ENCODE peak calls at places on chromosome 17, in four cellular contexts. One of them, this sample, is unnamed.

GRCh38 chr17:56835259-56835575 is 1.3 kb downstream of the DGKE start:
- DNase-seq in A549: no peak
- DNase-seq in HT1080: no peak
- DNase-seq in stimulated activated CD4-positive, alpha-beta T cell treated with anti-CD3 and anti-CD28 coated beads, Interleukin-4, amount 100 ng/mL, for 4 hours: no peak
- DNase-seq in this sample: no peak

GRCh38 chr17:82331345-82331939 is 2.1 kb downstream of the SECTM1 start:
- DNase-seq in HT1080: no peak
- DNase-seq in stimulated activated CD4-positive, alpha-beta T cell treated with anti-CD3 and anti-CD28 coated beads, Interleukin-4, amount 100 ng/mL, for 4 hours: no peak
- DNase-seq in A549: no peak
- DNase-seq in this sample: no peak

GRCh38 chr17:80512233-80512632 is 32.4 kb upstream of the RPTOR start:
- DNase-seq in A549: peak; percentile 43
- DNase-seq in HT1080: peak; percentile 66
- DNase-seq in stimulated activated CD4-positive, alpha-beta T cell treated with anti-CD3 and anti-CD28 coated beads, Interleukin-4, amount 100 ng/mL, for 4 hours: no peak
- DNase-seq in this sample: no peak

GRCh38 chr17:7217113-7217987 is 2.3 kb downstream of the DLG4 start:
- DNase-seq in stimulated activated CD4-positive, alpha-beta T cell treated with anti-CD3 and anti-CD28 coated beads, Interleukin-4, amount 100 ng/mL, for 4 hours: no peak
- DNase-seq in A549: peak; percentile 76
- DNase-seq in HT1080: no peak
- DNase-seq in this sample: no peak

GRCh38 chr17:65190467-65191095 is 53.4 kb downstream of the RGS9 start:
- DNase-seq in A549: no peak
- DNase-seq in HT1080: peak; percentile 48
- DNase-seq in stimulated activated CD4-positive, alpha-beta T cell treated with anti-CD3 and anti-CD28 coated beads, Interleukin-4, amount 100 ng/mL, for 4 hours: no peak
- DNase-seq in this sample: no peak

GRCh38 chr17:81551458-81552243 is 502 bp downstream of the FAAP100 start:
- DNase-seq in A549: peak; percentile 46
- DNase-seq in stimulated activated CD4-positive, alpha-beta T cell treated with anti-CD3 and anti-CD28 coated beads, Interleukin-4, amount 100 ng/mL, for 4 hours: no peak
- DNase-seq in HT1080: no peak
- DNase-seq in this sample: no peak

GRCh38 chr17:383771-384621 is 31.4 kb upstream of the RPH3AL start:
- DNase-seq in A549: no peak
- DNase-seq in stimulated activated CD4-positive, alpha-beta T cell treated with anti-CD3 and anti-CD28 coated beads, Interleukin-4, amount 100 ng/mL, for 4 hours: no peak
- DNase-seq in HT1080: no peak
- DNase-seq in this sample: no peak

GRCh38 chr17:46863383-46864121 is 12.2 kb downstream of the WNT9B start:
- DNase-seq in stimulated activated CD4-positive, alpha-beta T cell treated with anti-CD3 and anti-CD28 coated beads, Interleukin-4, amount 100 ng/mL, for 4 hours: no peak
- DNase-seq in HT1080: no peak
- DNase-seq in A549: no peak
- DNase-seq in this sample: no peak

GRCh38 chr17:20218231-20218630 is 209.1 kb downstream of the SPECC1 start:
- DNase-seq in stimulated activated CD4-positive, alpha-beta T cell treated with anti-CD3 and anti-CD28 coated beads, Interleukin-4, amount 100 ng/mL, for 4 hours: no peak
- DNase-seq in HT1080: no peak
- DNase-seq in A549: no peak
- DNase-seq in this sample: no peak

GRCh38 chr17:35315283-35315682 is 58.1 kb downstream of the SLFN11 start:
- DNase-seq in HT1080: peak; percentile 88
- DNase-seq in A549: peak; percentile 20
- DNase-seq in stimulated activated CD4-positive, alpha-beta T cell treated with anti-CD3 and anti-CD28 coated beads, Interleukin-4, amount 100 ng/mL, for 4 hours: no peak
- DNase-seq in this sample: no peak

GRCh38 chr17:66466933-66467367 is 164.5 kb downstream of the PRKCA start:
- DNase-seq in HT1080: peak; percentile 99
- DNase-seq in A549: peak; percentile 97
- DNase-seq in stimulated activated CD4-positive, alpha-beta T cell treated with anti-CD3 and anti-CD28 coated beads, Interleukin-4, amount 100 ng/mL, for 4 hours: no peak
- DNase-seq in this sample: peak; percentile 48

GRCh38 chr17:17180741-17181525 is 25.2 kb downstream of the PLD6 start:
- DNase-seq in stimulated activated CD4-positive, alpha-beta T cell treated with anti-CD3 and anti-CD28 coated beads, Interleukin-4, amount 100 ng/mL, for 4 hours: no peak
- DNase-seq in A549: no peak
- DNase-seq in HT1080: no peak
- DNase-seq in this sample: no peak

GRCh38 chr17:6456914-6457687 is 12.8 kb downstream of the PIMREG start:
- DNase-seq in HT1080: peak; percentile 58
- DNase-seq in A549: peak; percentile 57
- DNase-seq in stimulated activated CD4-positive, alpha-beta T cell treated with anti-CD3 and anti-CD28 coated beads, Interleukin-4, amount 100 ng/mL, for 4 hours: no peak
- DNase-seq in this sample: no peak

GRCh38 chr17:81840826-81841778 is 6.3 kb upstream of the PPP1R27 start:
- DNase-seq in HT1080: no peak
- DNase-seq in A549: no peak
- DNase-seq in stimulated activated CD4-positive, alpha-beta T cell treated with anti-CD3 and anti-CD28 coated beads, Interleukin-4, amount 100 ng/mL, for 4 hours: no peak
- DNase-seq in this sample: no peak

GRCh38 chr17:75344664-75345063 is 55.4 kb upstream of the SLC25A19 start:
- DNase-seq in HT1080: no peak
- DNase-seq in stimulated activated CD4-positive, alpha-beta T cell treated with anti-CD3 and anti-CD28 coated beads, Interleukin-4, amount 100 ng/mL, for 4 hours: peak; percentile 63
- DNase-seq in A549: no peak
- DNase-seq in this sample: no peak

GRCh38 chr17:8189041-8189710 is 804 bp downstream of the BORCS6 start:
- DNase-seq in A549: no peak
- DNase-seq in HT1080: no peak
- DNase-seq in stimulated activated CD4-positive, alpha-beta T cell treated with anti-CD3 and anti-CD28 coated beads, Interleukin-4, amount 100 ng/mL, for 4 hours: peak; percentile 7
- DNase-seq in this sample: peak; percentile 37

GRCh38 chr17:52383493-52384100 is 225.1 kb upstream of the CA10 start:
- DNase-seq in HT1080: peak; percentile 87
- DNase-seq in stimulated activated CD4-positive, alpha-beta T cell treated with anti-CD3 and anti-CD28 coated beads, Interleukin-4, amount 100 ng/mL, for 4 hours: no peak
- DNase-seq in A549: peak; percentile 70
- DNase-seq in this sample: no peak

GRCh38 chr17:3401786-3402185 is 3.6 kb upstream of the OR1E1 start:
- DNase-seq in A549: no peak
- DNase-seq in stimulated activated CD4-positive, alpha-beta T cell treated with anti-CD3 and anti-CD28 coated beads, Interleukin-4, amount 100 ng/mL, for 4 hours: no peak
- DNase-seq in HT1080: no peak
- DNase-seq in this sample: no peak

GRCh38 chr17:76147211-76148014 is 6.4 kb upstream of the FOXJ1 start:
- DNase-seq in HT1080: peak; percentile 39
- DNase-seq in A549: no peak
- DNase-seq in stimulated activated CD4-positive, alpha-beta T cell treated with anti-CD3 and anti-CD28 coated beads, Interleukin-4, amount 100 ng/mL, for 4 hours: no peak
- DNase-seq in this sample: no peak

GRCh38 chr17:64384253-64385186 is 6.1 kb downstream of the PECAM1 start:
- DNase-seq in A549: peak; percentile 14
- DNase-seq in stimulated activated CD4-positive, alpha-beta T cell treated with anti-CD3 and anti-CD28 coated beads, Interleukin-4, amount 100 ng/mL, for 4 hours: no peak
- DNase-seq in HT1080: peak; percentile 15
- DNase-seq in this sample: no peak

GRCh38 chr17:17229416-17230098 is 7.4 kb downstream of the FLCN start:
- DNase-seq in A549: no peak
- DNase-seq in stimulated activated CD4-positive, alpha-beta T cell treated with anti-CD3 and anti-CD28 coated beads, Interleukin-4, amount 100 ng/mL, for 4 hours: no peak
- DNase-seq in HT1080: no peak
- DNase-seq in this sample: no peak

GRCh38 chr17:4808378-4808767 is 1.4 kb downstream of the PLD2 start:
- DNase-seq in stimulated activated CD4-positive, alpha-beta T cell treated with anti-CD3 and anti-CD28 coated beads, Interleukin-4, amount 100 ng/mL, for 4 hours: no peak
- DNase-seq in HT1080: no peak
- DNase-seq in A549: no peak
- DNase-seq in this sample: no peak

GRCh38 chr17:55300479-55301290 is 35.9 kb downstream of the HLF start:
- DNase-seq in HT1080: no peak
- DNase-seq in A549: no peak
- DNase-seq in stimulated activated CD4-positive, alpha-beta T cell treated with anti-CD3 and anti-CD28 coated beads, Interleukin-4, amount 100 ng/mL, for 4 hours: no peak
- DNase-seq in this sample: no peak

GRCh38 chr17:17343896-17344506 is 40.8 kb downstream of the NT5M start:
- DNase-seq in HT1080: no peak
- DNase-seq in stimulated activated CD4-positive, alpha-beta T cell treated with anti-CD3 and anti-CD28 coated beads, Interleukin-4, amount 100 ng/mL, for 4 hours: no peak
- DNase-seq in A549: no peak
- DNase-seq in this sample: no peak

GRCh38 chr17:33893192-33893591 is 361.9 kb upstream of the CCL2 start:
- DNase-seq in A549: no peak
- DNase-seq in stimulated activated CD4-positive, alpha-beta T cell treated with anti-CD3 and anti-CD28 coated beads, Interleukin-4, amount 100 ng/mL, for 4 hours: no peak
- DNase-seq in HT1080: no peak
- DNase-seq in this sample: no peak

GRCh38 chr17:57563968-57564367 is 181.1 kb downstream of the CCDC182 start:
- DNase-seq in HT1080: no peak
- DNase-seq in stimulated activated CD4-positive, alpha-beta T cell treated with anti-CD3 and anti-CD28 coated beads, Interleukin-4, amount 100 ng/mL, for 4 hours: no peak
- DNase-seq in A549: no peak
- DNase-seq in this sample: no peak

GRCh38 chr17:59165933-59166342 is 10.4 kb downstream of the PRR11 start:
- DNase-seq in stimulated activated CD4-positive, alpha-beta T cell treated with anti-CD3 and anti-CD28 coated beads, Interleukin-4, amount 100 ng/mL, for 4 hours: peak; percentile 8
- DNase-seq in A549: peak; percentile 62
- DNase-seq in HT1080: peak; percentile 28
- DNase-seq in this sample: no peak

GRCh38 chr17:5629133-5629532 is 44.8 kb upstream of the NLRP1 start:
- DNase-seq in stimulated activated CD4-positive, alpha-beta T cell treated with anti-CD3 and anti-CD28 coated beads, Interleukin-4, amount 100 ng/mL, for 4 hours: no peak
- DNase-seq in A549: no peak
- DNase-seq in HT1080: no peak
- DNase-seq in this sample: no peak

GRCh38 chr17:12094336-12094735 is 73.7 kb downstream of the MAP2K4 start:
- DNase-seq in A549: no peak
- DNase-seq in HT1080: no peak
- DNase-seq in stimulated activated CD4-positive, alpha-beta T cell treated with anti-CD3 and anti-CD28 coated beads, Interleukin-4, amount 100 ng/mL, for 4 hours: no peak
- DNase-seq in this sample: no peak

GRCh38 chr17:81870155-81870977 is 771 bp downstream of the ARHGDIA start:
- DNase-seq in A549: peak; percentile 69
- DNase-seq in stimulated activated CD4-positive, alpha-beta T cell treated with anti-CD3 and anti-CD28 coated beads, Interleukin-4, amount 100 ng/mL, for 4 hours: peak; percentile 32
- DNase-seq in HT1080: peak; percentile 57
- DNase-seq in this sample: peak; percentile 46

GRCh38 chr17:21166599-21167265 is 40.0 kb downstream of the DHRS7B start:
- DNase-seq in A549: no peak
- DNase-seq in stimulated activated CD4-positive, alpha-beta T cell treated with anti-CD3 and anti-CD28 coated beads, Interleukin-4, amount 100 ng/mL, for 4 hours: no peak
- DNase-seq in HT1080: no peak
- DNase-seq in this sample: no peak

GRCh38 chr17:45148183-45149036 is at the start of gene HEXIM1:
- DNase-seq in stimulated activated CD4-positive, alpha-beta T cell treated with anti-CD3 and anti-CD28 coated beads, Interleukin-4, amount 100 ng/mL, for 4 hours: peak; percentile 99
- DNase-seq in A549: peak; percentile 100
- DNase-seq in HT1080: peak; percentile 99
- DNase-seq in this sample: peak; percentile 99

This sample was measured in activated T-helper 2 cell treated with anti-CD3 and anti-CD28 coated beads, Interferon-gamma antibody, Interleukin-2, Interleukin-4, amounts not matched to agents 10 μg/mL and 5 μg/mL and 100 μg/mL, durations not matched to agents 14 hours and 24 hours and 36 hours.